ENCODE peak calls at places on chromosome 12, in eight cellular contexts. V is A549, P is HCT116, N is HepG2, F is GM23338, H is K562, W is Panc1, U is GM12878. Z is an unnamed sample.

GRCh38 chr12:94147991-94148840 is at the start of gene PLXNC1:
- DNase-seq in V (peak), P (no peak), N (no peak), F (peak), H (no peak), W (no peak), U (no peak), Z (peak)

GRCh38 chr12:88578821-88579518 is 1.3 kb downstream of the KITLG start:
- DNase-seq in V (peak), P (no peak), N (peak), F (peak), H (no peak), W (no peak), U (no peak), Z (peak)

GRCh38 chr12:47818382-47818700 is 1.4 kb downstream of the HDAC7 start:
- DNase-seq in V (no peak), P (no peak), N (no peak), F (peak), H (no peak), W (no peak), U (no peak), Z (no peak)

GRCh38 chr12:54439521-54440255 is 20.6 kb upstream of the ITGA5 start:
- DNase-seq in V (peak), P (peak), N (peak), F (peak), H (peak), W (no peak), U (no peak), Z (peak)

GRCh38 chr12:89346741-89347324 is 5.5 kb downstream of the DUSP6 start:
- DNase-seq in V (no peak), P (peak), N (peak), F (peak), H (no peak), W (no peak), U (no peak), Z (peak)

GRCh38 chr12:106769546-106769945 is 4.9 kb upstream of the RIC8B start:
- DNase-seq in V (peak), P (no peak), N (no peak), F (no peak), H (no peak), W (no peak), U (no peak), Z (no peak)

GRCh38 chr12:13171921-13172859 is 24.3 kb upstream of the EMP1 start:
- DNase-seq in V (peak), P (no peak), N (no peak), F (peak), H (no peak), W (no peak), U (no peak), Z (no peak)

GRCh38 chr12:88562151-88562550 is 18.1 kb downstream of the KITLG start:
- DNase-seq in V (no peak), P (no peak), N (no peak), F (no peak), H (no peak), W (no peak), U (no peak), Z (no peak)

GRCh38 chr12:53004582-53004981 is 1.7 kb upstream of the EIF4B start:
- DNase-seq in V (peak), P (no peak), N (no peak), F (peak), H (no peak), W (no peak), U (no peak), Z (no peak)

GRCh38 chr12:2372178-2372577 is 319.4 kb downstream of the CACNA1C start:
- DNase-seq in V (no peak), P (no peak), N (no peak), F (no peak), H (no peak), W (no peak), U (no peak), Z (no peak)

GRCh38 chr12:56071648-56072047 is 8.3 kb upstream of the ERBB3 start:
- DNase-seq in V (no peak), P (no peak), N (peak), F (no peak), H (no peak), W (no peak), U (no peak), Z (no peak)

GRCh38 chr12:110270125-110270962 is 10.7 kb upstream of the ATP2A2 start:
- DNase-seq in V (peak), P (no peak), N (peak), F (no peak), H (peak), W (no peak), U (no peak), Z (no peak)

GRCh38 chr12:110271015-110271414 is 10.0 kb upstream of the ATP2A2 start:
- DNase-seq in V (no peak), P (no peak), N (no peak), F (no peak), H (no peak), W (no peak), U (no peak), Z (no peak)

GRCh38 chr12:110266980-110267620 is 13.9 kb upstream of the ATP2A2 start:
- DNase-seq in V (peak), P (no peak), N (no peak), F (no peak), H (no peak), W (no peak), U (no peak), Z (no peak)

GRCh38 chr12:110266381-110266909 is 14.6 kb upstream of the ATP2A2 start:
- DNase-seq in V (no peak), P (no peak), N (no peak), F (no peak), H (no peak), W (no peak), U (no peak), Z (no peak)

DNA sequence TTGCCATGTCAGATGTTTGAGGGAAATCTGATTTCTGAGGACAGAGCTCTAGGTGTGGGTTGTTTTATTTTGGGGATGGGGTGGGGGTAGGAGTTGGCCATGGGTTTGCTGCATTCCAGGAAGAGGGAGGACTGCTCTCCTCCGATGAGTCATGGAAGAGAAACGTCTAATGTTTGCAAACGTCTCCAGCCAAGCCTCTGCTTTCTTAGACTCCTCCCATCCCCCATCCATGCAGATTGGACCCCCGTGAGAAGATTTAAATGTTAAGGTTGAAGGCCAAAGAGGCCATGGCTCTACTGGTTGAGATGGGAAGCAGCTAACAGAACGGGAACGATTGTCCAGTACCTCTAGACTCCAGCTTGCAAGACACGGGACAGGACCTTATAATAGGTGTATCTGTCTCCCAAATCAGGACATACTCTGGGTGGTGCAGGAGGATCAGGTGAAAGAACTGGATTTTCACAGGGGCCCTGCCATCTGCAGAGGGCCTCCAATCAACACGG is 11.4 kb upstream of the ATP2A2 start:
- DNase-seq in V (peak), P (no peak), N (no peak), F (peak), H (peak), W (no peak), U (no peak), Z (no peak)
- H3K4me3 ChIP-seq in V (peak), P (peak), N (peak), F (peak), H (peak), W (no peak), U (no peak), Z (no peak)

GRCh38 chr12:104219361-104219892 is 3.8 kb downstream of the TXNRD1 start:
- DNase-seq in V (peak), P (peak), N (peak), F (no peak), H (no peak), W (peak), U (no peak), Z (no peak)

GRCh38 chr12:104215638-104216297 is at the start of gene TXNRD1:
- DNase-seq in V (peak), P (peak), N (peak), F (peak), H (peak), W (peak), U (peak), Z (peak)

GRCh38 chr12:104213952-104214351 is 1.6 kb upstream of the TXNRD1 start:
- DNase-seq in V (peak), P (no peak), N (no peak), F (no peak), H (no peak), W (no peak), U (no peak), Z (no peak)

GRCh38 chr12:104218935-104219334 is 3.4 kb downstream of the TXNRD1 start:
- DNase-seq in V (no peak), P (peak), N (no peak), F (no peak), H (no peak), W (no peak), U (no peak), Z (no peak)

DNA sequence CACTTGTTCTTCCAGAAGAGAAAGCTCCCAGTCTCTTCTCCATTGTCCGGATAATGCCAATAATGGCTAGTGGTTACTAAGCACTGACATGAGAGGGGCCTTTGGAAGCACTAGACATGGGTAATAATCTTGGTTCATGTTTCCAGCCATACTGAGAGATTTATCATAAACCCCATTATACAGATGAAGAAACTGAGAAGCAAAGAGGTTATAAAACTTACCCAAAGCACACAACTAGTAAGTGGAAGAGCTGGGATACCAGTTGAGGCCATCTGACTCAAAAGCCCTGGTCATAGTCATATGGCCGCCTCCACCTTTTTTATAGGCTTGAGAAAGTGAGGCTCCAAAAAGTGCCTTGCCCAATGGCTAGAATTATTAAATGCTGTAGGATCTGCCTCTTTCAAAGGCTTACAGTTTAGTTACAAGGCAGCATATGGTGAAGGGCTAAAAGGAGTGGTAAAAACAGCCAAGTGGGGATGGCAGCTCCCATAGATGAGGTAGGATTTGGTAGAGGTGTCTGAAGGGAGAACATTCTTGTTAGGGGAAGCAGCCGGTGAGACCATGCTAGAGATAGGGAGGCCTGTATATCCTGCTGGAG is 981 bp downstream of the TXNRD1 start:
- DNase-seq in V (peak), P (no peak), N (no peak), F (no peak), H (no peak), W (no peak), U (no peak), Z (no peak)
- TF ChIP-seq REST in V (no peak), P (no peak), N (no peak), F (no peak), H (no peak), W (no peak), U (no peak), Z (no peak)

DNA sequence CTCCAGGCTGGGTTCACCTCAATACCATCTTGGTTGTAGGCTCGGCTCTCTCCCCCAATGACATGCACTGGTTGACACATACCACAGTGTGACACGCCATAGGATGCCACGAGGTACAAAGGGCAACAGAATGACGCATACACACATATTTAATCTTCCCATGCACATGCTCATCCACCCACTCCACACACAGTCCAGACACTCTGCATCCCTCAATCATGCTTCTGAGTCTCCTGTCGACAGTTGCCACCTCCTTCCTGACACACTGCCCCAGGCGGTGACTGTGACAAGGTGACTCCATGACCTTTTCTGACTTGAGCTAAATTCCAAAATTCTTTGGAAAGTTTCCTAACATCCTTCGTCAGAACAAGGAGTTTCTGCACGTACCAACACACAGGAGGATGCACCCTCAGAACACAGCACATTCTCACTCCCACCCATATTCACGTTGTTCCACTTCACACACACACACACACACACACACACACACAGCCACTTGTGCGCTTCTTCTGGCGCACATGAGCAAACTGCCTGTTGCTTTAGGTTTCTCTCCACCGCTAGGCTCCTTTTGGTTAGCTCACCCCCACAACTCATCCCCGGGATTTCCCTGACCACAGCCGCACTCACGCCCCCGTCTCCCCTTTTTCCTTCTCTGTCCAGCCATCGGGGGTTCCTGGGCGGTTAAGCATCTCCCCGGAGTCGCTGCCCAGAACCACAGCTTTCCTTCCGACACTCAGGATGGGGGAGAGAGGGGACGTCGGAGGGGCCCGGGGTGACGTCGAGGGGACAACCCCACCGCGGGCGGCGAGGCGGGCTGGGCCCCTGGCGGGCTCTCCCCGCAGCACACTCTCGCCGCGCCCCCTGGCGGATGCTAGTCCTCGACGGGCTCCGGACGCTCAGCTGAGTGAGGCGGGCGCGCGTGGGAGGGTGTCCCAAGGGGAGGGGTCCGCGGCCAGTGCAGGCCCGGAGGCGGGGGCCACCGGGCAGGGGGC is 536 bp upstream of the WNT1 start:
- DNase-seq in V (peak), P (no peak), N (peak), F (peak), H (peak), W (no peak), U (no peak), Z (no peak)
- H3K4me3 ChIP-seq in V (peak), P (no peak), N (peak), F (peak), H (no peak), W (peak), U (no peak), Z (no peak)

DNA sequence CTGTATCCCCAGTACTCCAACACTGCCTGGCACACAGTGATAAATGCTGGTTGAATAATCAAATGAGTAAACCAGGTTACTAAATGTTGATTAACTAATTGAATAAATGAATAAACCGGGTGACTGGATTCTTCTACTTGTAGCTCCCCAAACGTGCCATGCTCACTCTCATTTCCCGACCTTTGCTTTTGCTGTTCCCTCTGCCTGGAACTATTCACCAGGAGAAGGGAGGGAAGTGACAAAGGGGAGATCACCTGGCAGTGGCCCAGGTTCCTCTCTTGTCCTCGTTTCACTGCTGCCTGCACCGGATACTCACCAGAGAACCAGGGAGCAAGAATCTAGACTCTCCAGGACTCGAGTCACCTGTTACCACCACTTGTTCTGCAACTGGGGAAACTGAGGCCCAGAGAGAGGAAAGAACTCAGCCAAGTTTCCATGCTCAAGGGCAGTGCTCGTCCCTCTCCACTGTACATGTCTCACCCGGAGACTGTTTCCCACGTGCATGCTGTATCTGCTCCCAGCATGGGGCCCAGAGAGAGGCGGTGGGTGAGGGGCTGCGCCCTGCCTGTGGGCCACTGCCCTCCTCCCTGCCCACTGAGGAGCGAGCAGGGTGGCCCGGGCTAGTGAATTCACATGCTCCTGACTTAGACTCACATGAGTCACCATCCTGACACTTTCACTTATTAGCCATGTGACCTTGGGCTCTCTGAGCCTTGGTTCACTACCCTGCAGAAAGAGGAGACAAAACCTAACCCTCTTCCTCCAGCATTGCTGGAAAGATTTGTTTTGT is 17.7 kb upstream of the POP5 start:
- DNase-seq in V (peak), P (no peak), N (peak), F (no peak), H (no peak), W (no peak), U (no peak), Z (peak)
- TF ChIP-seq REST in V (no peak), P (no peak), N (no peak), F (no peak), H (no peak), W (no peak), U (no peak), Z (no peak)

GRCh38 chr12:132908145-132909029 is 21.0 kb upstream of the CHFR start:
- DNase-seq in V (no peak), P (no peak), N (no peak), F (peak), H (peak), W (no peak), U (peak), Z (no peak)
- H3K4me3 ChIP-seq in V (no peak), P (no peak), N (no peak), F (peak), H (peak), W (peak), U (peak), Z (no peak)

Z was measured in HL-60.